ENCODE peak calls at places on chromosomes 7 and 10, in six cellular contexts. V, P, I, Y, J and K are unnamed samples.

GRCh38 chr7:42911482-42912447 is at the start of gene C7orf25:
- DNase-seq in V (peak), P (peak), I (peak), Y (peak), J (peak), K (peak)

GRCh38 chr10:71290806-71291205 is 28.3 kb upstream of the SLC29A3 start:
- DNase-seq in V (peak), P (no peak), I (no peak), Y (no peak), J (no peak), K (no peak)

GRCh38 chr7:22572292-22572691 is 72.3 kb upstream of the STEAP1B start:
- DNase-seq in V (no peak), P (no peak), I (no peak), Y (no peak), J (no peak), K (no peak)

GRCh38 chr10:82377608-82378007 is 502.6 kb downstream of the NRG3 start:
- DNase-seq in V (peak), P (peak), I (peak), Y (peak), J (peak), K (no peak)

GRCh38 chr7:12619461-12620069 is 49.0 kb downstream of the SCIN start:
- DNase-seq in V (no peak), P (no peak), I (no peak), Y (no peak), J (no peak), K (no peak)

GRCh38 chr7:11706666-11707605 is 125.1 kb downstream of the THSD7A start:
- DNase-seq in V (no peak), P (peak), I (peak), Y (no peak), J (no peak), K (no peak)

GRCh38 chr7:139284252-139284896 is 53.3 kb downstream of the UBN2 start:
- DNase-seq in V (no peak), P (no peak), I (peak), Y (no peak), J (no peak), K (no peak)

GRCh38 chr7:36522453-36523007 is 132.9 kb downstream of the ANLN start:
- DNase-seq in V (no peak), P (no peak), I (no peak), Y (no peak), J (no peak), K (no peak)

GRCh38 chr7:73893342-73894101 is 32.6 kb downstream of the TMEM270 start:
- DNase-seq in V (no peak), P (peak), I (no peak), Y (no peak), J (peak), K (no peak)

GRCh38 chr10:34236927-34237326 is 578.2 kb downstream of the PARD3 start:
- DNase-seq in V (no peak), P (no peak), I (no peak), Y (no peak), J (no peak), K (no peak)

GRCh38 chr7:135964791-135965190 is 12.4 kb downstream of the MTPN start:
- DNase-seq in V (no peak), P (no peak), I (no peak), Y (no peak), J (no peak), K (no peak)

GRCh38 chr10:124573726-124574455 is 112.3 kb downstream of the LHPP start:
- DNase-seq in V (no peak), P (no peak), I (no peak), Y (no peak), J (no peak), K (no peak)

GRCh38 chr10:119667562-119668328 is 16.6 kb downstream of the BAG3 start:
- DNase-seq in V (peak), P (peak), I (peak), Y (no peak), J (peak), K (no peak)

GRCh38 chr7:892648-893593 is 16.6 kb downstream of the GET4 start:
- DNase-seq in V (no peak), P (no peak), I (no peak), Y (no peak), J (no peak), K (no peak)

GRCh38 chr10:114970515-114970914 is 32.5 kb downstream of the TRUB1 start:
- DNase-seq in V (no peak), P (no peak), I (peak), Y (no peak), J (no peak), K (no peak)

GRCh38 chr7:127792528-127793342 is 140.7 kb downstream of the SND1 start:
- DNase-seq in V (peak), P (peak), I (peak), Y (peak), J (peak), K (no peak)

GRCh38 chr10:31782701-31783100 is 145.9 kb downstream of the ARHGAP12 start:
- DNase-seq in V (no peak), P (peak), I (no peak), Y (no peak), J (no peak), K (no peak)

GRCh38 chr7:44573464-44574285 is at the start of gene DDX56:
- DNase-seq in V (peak), P (peak), I (peak), Y (peak), J (peak), K (peak)

GRCh38 chr10:87093461-87094372 is 926 bp downstream of the GLUD1 start:
- DNase-seq in V (peak), P (peak), I (peak), Y (peak), J (peak), K (peak)

GRCh38 chr10:107163904-107164861 is at the start of gene SORCS1:
- DNase-seq in V (no peak), P (peak), I (no peak), Y (peak), J (peak), K (no peak)

GRCh38 chr7:142457146-142457703 is 199.4 kb upstream of the PRSS58 start:
- DNase-seq in V (no peak), P (no peak), I (no peak), Y (no peak), J (no peak), K (no peak)

GRCh38 chr10:75203724-75204123 is 6.9 kb upstream of the VDAC2 start:
- DNase-seq in V (no peak), P (no peak), I (no peak), Y (no peak), J (no peak), K (no peak)

GRCh38 chr7:105003875-105004510 is 10.0 kb upstream of the KMT2E start:
- DNase-seq in V (no peak), P (no peak), I (no peak), Y (no peak), J (no peak), K (no peak)

GRCh38 chr7:90701021-90701420 is 104.9 kb downstream of the CDK14 start:
- DNase-seq in V (no peak), P (no peak), I (no peak), Y (no peak), J (no peak), K (no peak)

GRCh38 chr7:132687981-132688383 is 111.7 kb upstream of the PLXNA4 start:
- DNase-seq in V (no peak), P (no peak), I (no peak), Y (peak), J (no peak), K (no peak)

GRCh38 chr7:45050198-45050597 is 38.6 kb downstream of the NACAD start:
- DNase-seq in V (no peak), P (no peak), I (no peak), Y (no peak), J (no peak), K (no peak)

GRCh38 chr10:1299041-1299726 is 243.0 kb downstream of the WDR37 start:
- DNase-seq in V (no peak), P (no peak), I (no peak), Y (peak), J (peak), K (no peak)

GRCh38 chr7:137590686-137591255 is 247.2 kb upstream of the PTN start:
- DNase-seq in V (no peak), P (no peak), I (no peak), Y (no peak), J (no peak), K (no peak)

GRCh38 chr10:119111968-119112515 is 8.1 kb downstream of the DENND10 start:
- DNase-seq in V (peak), P (no peak), I (no peak), Y (no peak), J (no peak), K (no peak)

GRCh38 chr7:100598425-100598824 is 3.7 kb upstream of the PCOLCE start:
- DNase-seq in V (peak), P (no peak), I (no peak), Y (no peak), J (no peak), K (no peak)

GRCh38 chr7:22318376-22318775 is 38.6 kb downstream of the RAPGEF5 start:
- DNase-seq in V (no peak), P (no peak), I (no peak), Y (no peak), J (no peak), K (no peak)

GRCh38 chr10:57482259-57482658 is 785.4 kb downstream of the IPMK start:
- DNase-seq in V (no peak), P (no peak), I (no peak), Y (no peak), J (no peak), K (no peak)

GRCh38 chr7:128311003-128311402 is 32.7 kb downstream of the RBM28 start:
- DNase-seq in V (no peak), P (no peak), I (no peak), Y (no peak), J (no peak), K (no peak)

GRCh38 chr7:32092346-32092745 is 22.1 kb upstream of the PDE1C start:
- DNase-seq in V (no peak), P (no peak), I (no peak), Y (no peak), J (no peak), K (no peak)

GRCh38 chr7:116953372-116953726 is at the start of gene ST7:
- DNase-seq in V (peak), P (peak), I (peak), Y (peak), J (peak), K (peak)

GRCh38 chr7:116949941-116950801 is 3.1 kb upstream of the ST7 start:
- DNase-seq in V (peak), P (no peak), I (no peak), Y (no peak), J (no peak), K (no peak)

GRCh38 chr7:116950889-116951351 is 2.4 kb upstream of the ST7 start:
- DNase-seq in V (no peak), P (no peak), I (no peak), Y (no peak), J (no peak), K (no peak)

GRCh38 chr7:116952640-116953371 is 495 bp upstream of the ST7 start:
- DNase-seq in V (peak), P (peak), I (peak), Y (peak), J (peak), K (no peak)

DNA sequence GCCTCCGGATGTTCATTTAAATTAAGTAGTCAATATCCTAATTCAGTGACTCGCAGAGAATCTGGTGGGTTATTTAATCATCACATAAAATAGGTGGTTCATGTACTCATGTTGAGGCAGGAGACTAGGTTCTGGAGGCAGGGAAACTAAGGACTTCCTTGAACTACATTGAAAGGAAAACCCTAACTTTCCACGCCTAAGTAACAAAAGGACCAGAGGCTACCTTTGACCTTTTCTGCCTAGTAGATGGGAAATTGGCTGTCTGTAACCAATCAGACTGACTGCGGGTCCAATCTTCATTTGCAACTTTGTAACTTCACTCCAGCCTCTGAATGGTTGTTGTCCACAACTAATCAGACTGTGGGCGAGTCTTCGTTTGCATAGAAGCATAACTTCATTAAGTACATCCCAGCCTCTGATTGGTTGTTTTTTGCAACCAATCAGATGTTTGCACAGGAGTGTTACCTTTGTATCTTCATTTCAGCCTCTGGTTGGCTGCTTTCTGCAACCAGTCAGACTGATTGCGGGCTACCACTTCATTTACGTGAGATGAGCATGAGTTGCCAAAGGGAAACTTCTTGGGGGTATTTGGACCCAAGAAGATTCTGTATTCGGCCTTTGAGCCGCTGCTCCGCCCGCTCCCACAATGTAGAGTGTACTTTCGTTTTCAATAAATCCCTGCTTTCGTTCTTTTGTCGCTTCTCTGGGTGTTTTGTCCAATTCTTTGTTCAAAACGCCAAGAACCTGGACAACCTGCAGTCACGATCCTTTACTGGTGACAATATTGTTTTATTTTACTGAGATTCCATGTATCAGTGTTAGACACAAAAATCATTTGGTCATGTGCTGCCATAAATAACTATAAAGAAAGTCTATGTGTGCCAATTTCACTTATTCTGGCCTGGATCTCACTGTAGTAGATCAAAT is 1.7 kb upstream of the ST7 start:
- DNase-seq in V (no peak), P (no peak), I (no peak), Y (no peak), J (peak), K (no peak)
- TF ChIP-seq POLR2A in V (no peak), P (no peak), I (no peak), Y (no peak), J (no peak), K (no peak)

DNA sequence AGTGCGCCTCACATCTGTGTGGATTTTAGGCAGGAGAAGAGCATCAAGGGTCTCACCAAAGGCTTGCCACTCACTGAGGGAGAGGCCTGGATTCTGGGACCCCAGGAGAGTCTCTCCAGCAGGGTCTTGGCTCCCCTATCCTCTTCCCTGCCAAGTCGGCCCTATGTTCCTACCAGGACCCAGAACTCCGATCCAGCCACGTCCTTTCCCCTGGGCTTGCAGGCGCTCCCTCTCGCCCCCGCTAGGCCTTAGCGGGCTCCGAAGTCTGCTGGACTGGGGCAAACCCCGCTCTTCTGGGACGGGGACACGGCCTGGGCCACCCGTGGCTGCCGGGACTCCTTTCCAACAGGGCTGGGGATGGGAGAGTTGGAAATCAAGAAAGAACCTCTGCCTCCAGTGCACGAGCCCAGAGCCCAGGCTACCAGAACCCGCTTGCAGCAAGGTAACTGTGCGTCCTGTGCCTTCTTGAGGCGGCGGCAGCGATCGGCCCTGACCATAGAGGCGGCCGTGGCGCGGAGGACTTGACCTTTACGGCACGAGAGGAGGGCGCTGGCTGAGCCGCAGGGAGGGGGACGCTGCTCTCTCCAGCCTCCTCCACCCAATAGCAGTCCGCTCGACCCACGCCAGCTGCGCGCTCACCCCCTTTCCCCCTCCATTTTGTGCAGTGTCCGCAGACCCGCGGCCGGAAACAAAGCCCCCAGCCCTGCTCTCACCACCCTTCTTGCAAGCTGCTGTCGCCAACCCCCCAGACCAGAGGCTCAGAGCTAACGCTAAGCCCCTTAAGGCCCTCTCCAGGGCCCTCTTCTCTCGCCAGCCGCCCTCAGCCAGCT is 6.9 kb upstream of the HOXA11 start:
- DNase-seq in V (no peak), P (no peak), I (no peak), Y (peak), J (no peak), K (no peak)
- TF ChIP-seq POLR2A in V (no peak), P (no peak), I (no peak), Y (no peak), J (no peak), K (no peak)

DNA sequence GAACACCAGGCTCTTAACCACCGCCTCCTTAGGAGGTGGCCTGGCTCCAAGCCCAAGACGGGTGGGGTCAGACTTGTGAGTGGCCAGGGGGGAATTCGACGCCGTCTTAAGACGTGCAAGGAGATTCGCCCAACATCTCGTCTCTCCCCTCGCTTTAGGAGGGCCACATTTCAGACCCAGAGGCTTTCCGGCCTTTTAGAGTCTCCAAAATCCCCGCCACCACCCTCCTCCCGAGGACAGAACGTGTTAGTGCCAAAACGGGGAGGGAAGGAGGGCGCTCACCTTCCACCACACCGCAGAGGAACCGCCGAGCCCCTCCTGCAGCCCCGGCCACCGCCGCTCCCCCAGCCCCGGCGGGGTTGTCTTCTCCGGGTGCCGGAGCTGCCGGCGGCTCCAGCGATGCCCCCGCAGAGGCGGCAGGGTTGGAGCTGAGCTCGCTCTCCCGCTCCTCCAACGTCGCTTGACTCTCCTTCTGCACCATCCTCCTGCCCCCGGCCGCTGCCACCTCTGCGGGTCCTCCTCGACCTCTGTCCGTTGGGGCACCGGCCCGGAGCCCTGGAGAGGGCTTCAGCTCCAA is 614 bp downstream of the OGA start:
- DNase-seq in V (peak), P (peak), I (peak), Y (no peak), J (peak), K (no peak)
- TF ChIP-seq POLR2A in V (no peak), P (no peak), I (no peak), Y (no peak), J (no peak), K (no peak)

GRCh38 chr10:133373104-133373624 is at the start of gene ECHS1:
- DNase-seq in V (peak), P (peak), I (peak), Y (peak), J (peak), K (peak)
- TF ChIP-seq POLR2A in V (peak), P (peak), I (peak), Y (no peak), J (peak), K (peak)

DNA sequence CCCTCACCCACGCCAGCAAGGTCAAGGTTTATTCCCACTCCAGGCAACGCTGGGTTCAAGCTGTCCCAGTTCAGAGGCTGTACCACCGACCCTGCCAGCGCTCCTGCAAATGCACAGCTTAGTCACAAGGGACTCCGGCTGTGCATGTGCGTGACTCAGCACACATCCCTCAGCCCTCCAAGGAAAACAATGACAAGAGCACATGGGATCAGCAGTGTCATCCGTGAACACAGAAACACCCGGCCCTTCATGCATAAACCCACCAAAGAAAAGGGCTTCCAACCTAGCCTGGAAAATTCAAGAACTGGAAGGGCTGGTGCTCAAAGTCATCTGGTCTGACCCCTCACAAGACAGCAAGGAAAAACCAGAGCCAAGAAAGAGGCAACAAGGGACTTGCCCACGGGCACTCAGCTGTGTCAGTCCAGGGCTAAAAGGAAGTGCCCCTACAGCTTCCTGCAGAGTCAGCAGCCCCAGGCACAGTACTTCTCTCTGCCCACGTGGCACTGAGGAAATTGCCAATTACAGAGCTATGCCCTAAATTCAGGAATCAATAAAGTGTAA is 106.1 kb downstream of the KCNMA1 start:
- DNase-seq in V (peak), P (peak), I (peak), Y (no peak), J (no peak), K (no peak)
- TF ChIP-seq POLR2A in V (no peak), P (no peak), I (no peak), Y (no peak), J (no peak), K (no peak)

DNA sequence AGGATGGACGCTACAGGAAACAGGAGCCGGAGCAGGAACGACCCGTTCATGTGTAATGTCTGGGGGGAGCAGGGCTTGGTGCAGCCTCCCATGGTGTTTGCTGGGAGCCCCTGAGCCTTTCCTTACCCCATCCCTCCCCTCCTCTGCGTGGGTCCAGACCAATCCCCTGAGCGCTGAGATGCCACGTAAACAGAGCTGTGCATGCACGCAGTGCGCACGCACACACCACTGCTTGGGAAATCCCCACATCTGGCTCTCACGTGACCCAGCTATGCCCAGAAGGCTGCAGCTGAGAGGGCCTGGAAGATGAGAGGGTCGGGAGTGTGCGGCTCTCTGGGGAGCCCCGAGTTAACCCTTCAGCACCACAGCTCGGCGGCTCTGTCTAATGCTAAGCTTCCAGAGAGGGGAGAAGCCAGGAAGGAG is 177.3 kb downstream of the SH3PXD2A start:
- DNase-seq in V (peak), P (peak), I (no peak), Y (no peak), J (peak), K (peak)
- TF ChIP-seq POLR2A in V (no peak), P (no peak), I (no peak), Y (no peak), J (no peak), K (peak)

GRCh38 chr10:12348870-12349627 is at the start of gene CAMK1D:
- DNase-seq in V (peak), P (peak), I (peak), Y (peak), J (peak), K (peak)
- TF ChIP-seq POLR2A in V (no peak), P (peak), I (peak), Y (no peak), J (no peak), K (peak)